ENCODE peak calls at places on chromosomes 16 and 17, in nine cellular contexts. One of them, this sample, is unnamed.

GRCh38 chr17:78696016-78696992 is 85.8 kb downstream of the CYTH1 start:
- DNase-seq in NCI-H1436: no peak
- DNase-seq in NCI-H1105: no peak
- DNase-seq in stimulated activated CD8-positive, alpha-beta memory T cell treated with anti-CD3 and anti-CD28 coated beads, Interleukin-4, amount 100 ng/mL, for 4 hours: no peak
- DNase-seq in activated effector memory CD4-positive, alpha-beta T cell treated with Interleukin-2 at 50 U/mL for 16 hours: no peak
- DNase-seq in pulmonary artery endothelial cell: no peak
- DNase-seq in GM12878: no peak
- DNase-seq in GM04504: no peak
- DNase-seq in HTR-8/SVneo: no peak
- DNase-seq in this sample: no peak

GRCh38 chr17:42744806-42745617 is at the start of gene EZH1:
- DNase-seq in NCI-H1436: peak
- DNase-seq in NCI-H1105: peak
- DNase-seq in stimulated activated CD8-positive, alpha-beta memory T cell treated with anti-CD3 and anti-CD28 coated beads, Interleukin-4, amount 100 ng/mL, for 4 hours: peak
- DNase-seq in activated effector memory CD4-positive, alpha-beta T cell treated with Interleukin-2 at 50 U/mL for 16 hours: peak
- DNase-seq in pulmonary artery endothelial cell: peak
- DNase-seq in GM12878: peak
- DNase-seq in GM04504: peak
- DNase-seq in HTR-8/SVneo: peak
- DNase-seq in this sample: peak

GRCh38 chr16:14337303-14338191 is 266.4 kb downstream of the MRTFB start:
- DNase-seq in NCI-H1436: no peak
- DNase-seq in NCI-H1105: no peak
- DNase-seq in stimulated activated CD8-positive, alpha-beta memory T cell treated with anti-CD3 and anti-CD28 coated beads, Interleukin-4, amount 100 ng/mL, for 4 hours: no peak
- DNase-seq in activated effector memory CD4-positive, alpha-beta T cell treated with Interleukin-2 at 50 U/mL for 16 hours: no peak
- DNase-seq in pulmonary artery endothelial cell: no peak
- DNase-seq in GM12878: no peak
- DNase-seq in GM04504: peak
- DNase-seq in HTR-8/SVneo: no peak
- DNase-seq in this sample: no peak

GRCh38 chr17:42192189-42193126 is 1.8 kb downstream of the GHDC start:
- DNase-seq in NCI-H1436: no peak
- DNase-seq in NCI-H1105: no peak
- DNase-seq in stimulated activated CD8-positive, alpha-beta memory T cell treated with anti-CD3 and anti-CD28 coated beads, Interleukin-4, amount 100 ng/mL, for 4 hours: no peak
- DNase-seq in activated effector memory CD4-positive, alpha-beta T cell treated with Interleukin-2 at 50 U/mL for 16 hours: no peak
- DNase-seq in pulmonary artery endothelial cell: no peak
- DNase-seq in GM12878: no peak
- DNase-seq in GM04504: no peak
- DNase-seq in HTR-8/SVneo: no peak
- DNase-seq in this sample: no peak

GRCh38 chr16:28499854-28500253 is 5.4 kb downstream of the APOBR start:
- DNase-seq in NCI-H1436: no peak
- DNase-seq in NCI-H1105: no peak
- DNase-seq in stimulated activated CD8-positive, alpha-beta memory T cell treated with anti-CD3 and anti-CD28 coated beads, Interleukin-4, amount 100 ng/mL, for 4 hours: no peak
- DNase-seq in activated effector memory CD4-positive, alpha-beta T cell treated with Interleukin-2 at 50 U/mL for 16 hours: no peak
- DNase-seq in pulmonary artery endothelial cell: no peak
- DNase-seq in GM12878: no peak
- DNase-seq in GM04504: no peak
- DNase-seq in HTR-8/SVneo: no peak
- DNase-seq in this sample: peak

GRCh38 chr17:41547921-41548843 is 20.1 kb upstream of the KRT19 start:
- DNase-seq in NCI-H1436: peak
- DNase-seq in NCI-H1105: no peak
- DNase-seq in stimulated activated CD8-positive, alpha-beta memory T cell treated with anti-CD3 and anti-CD28 coated beads, Interleukin-4, amount 100 ng/mL, for 4 hours: peak
- DNase-seq in activated effector memory CD4-positive, alpha-beta T cell treated with Interleukin-2 at 50 U/mL for 16 hours: peak
- DNase-seq in pulmonary artery endothelial cell: peak
- DNase-seq in GM12878: no peak
- DNase-seq in GM04504: peak
- DNase-seq in HTR-8/SVneo: peak
- DNase-seq in this sample: peak

GRCh38 chr17:65515959-65516948 is 45.2 kb downstream of the AXIN2 start:
- DNase-seq in NCI-H1436: peak
- DNase-seq in NCI-H1105: peak
- DNase-seq in stimulated activated CD8-positive, alpha-beta memory T cell treated with anti-CD3 and anti-CD28 coated beads, Interleukin-4, amount 100 ng/mL, for 4 hours: no peak
- DNase-seq in activated effector memory CD4-positive, alpha-beta T cell treated with Interleukin-2 at 50 U/mL for 16 hours: no peak
- DNase-seq in pulmonary artery endothelial cell: no peak
- DNase-seq in GM12878: no peak
- DNase-seq in GM04504: peak
- DNase-seq in HTR-8/SVneo: no peak
- DNase-seq in this sample: no peak

GRCh38 chr17:67659028-67659427 is 58.7 kb upstream of the NOL11 start:
- DNase-seq in NCI-H1436: no peak
- DNase-seq in NCI-H1105: no peak
- DNase-seq in stimulated activated CD8-positive, alpha-beta memory T cell treated with anti-CD3 and anti-CD28 coated beads, Interleukin-4, amount 100 ng/mL, for 4 hours: no peak
- DNase-seq in activated effector memory CD4-positive, alpha-beta T cell treated with Interleukin-2 at 50 U/mL for 16 hours: no peak
- DNase-seq in pulmonary artery endothelial cell: no peak
- DNase-seq in GM12878: no peak
- DNase-seq in GM04504: no peak
- DNase-seq in HTR-8/SVneo: no peak
- DNase-seq in this sample: no peak

GRCh38 chr17:16443390-16444257 is 28.3 kb downstream of the TRPV2 start:
- DNase-seq in NCI-H1436: no peak
- DNase-seq in NCI-H1105: no peak
- DNase-seq in stimulated activated CD8-positive, alpha-beta memory T cell treated with anti-CD3 and anti-CD28 coated beads, Interleukin-4, amount 100 ng/mL, for 4 hours: no peak
- DNase-seq in activated effector memory CD4-positive, alpha-beta T cell treated with Interleukin-2 at 50 U/mL for 16 hours: no peak
- DNase-seq in pulmonary artery endothelial cell: no peak
- DNase-seq in GM12878: no peak
- DNase-seq in GM04504: no peak
- DNase-seq in HTR-8/SVneo: no peak
- DNase-seq in this sample: no peak

GRCh38 chr17:39687101-39687545 is 734 bp downstream of the PGAP3 start:
- DNase-seq in NCI-H1436: no peak
- DNase-seq in NCI-H1105: no peak
- DNase-seq in stimulated activated CD8-positive, alpha-beta memory T cell treated with anti-CD3 and anti-CD28 coated beads, Interleukin-4, amount 100 ng/mL, for 4 hours: no peak
- DNase-seq in activated effector memory CD4-positive, alpha-beta T cell treated with Interleukin-2 at 50 U/mL for 16 hours: no peak
- DNase-seq in pulmonary artery endothelial cell: no peak
- DNase-seq in GM12878: no peak
- DNase-seq in GM04504: no peak
- DNase-seq in HTR-8/SVneo: no peak
- DNase-seq in this sample: no peak

GRCh38 chr17:48002208-48002919 is 31.5 kb downstream of the CDK5RAP3 start:
- DNase-seq in NCI-H1436: peak
- DNase-seq in NCI-H1105: no peak
- DNase-seq in stimulated activated CD8-positive, alpha-beta memory T cell treated with anti-CD3 and anti-CD28 coated beads, Interleukin-4, amount 100 ng/mL, for 4 hours: no peak
- DNase-seq in activated effector memory CD4-positive, alpha-beta T cell treated with Interleukin-2 at 50 U/mL for 16 hours: no peak
- DNase-seq in pulmonary artery endothelial cell: peak
- DNase-seq in GM12878: peak
- DNase-seq in GM04504: no peak
- DNase-seq in HTR-8/SVneo: peak
- DNase-seq in this sample: peak

GRCh38 chr16:87582221-87582965 is 19.9 kb upstream of the JPH3 start:
- DNase-seq in NCI-H1436: no peak
- DNase-seq in NCI-H1105: no peak
- DNase-seq in stimulated activated CD8-positive, alpha-beta memory T cell treated with anti-CD3 and anti-CD28 coated beads, Interleukin-4, amount 100 ng/mL, for 4 hours: no peak
- DNase-seq in activated effector memory CD4-positive, alpha-beta T cell treated with Interleukin-2 at 50 U/mL for 16 hours: no peak
- DNase-seq in pulmonary artery endothelial cell: no peak
- DNase-seq in GM12878: no peak
- DNase-seq in GM04504: peak
- DNase-seq in HTR-8/SVneo: peak
- DNase-seq in this sample: peak

GRCh38 chr17:32803544-32803943 is 73.4 kb downstream of the MYO1D start:
- DNase-seq in NCI-H1436: no peak
- DNase-seq in NCI-H1105: no peak
- DNase-seq in stimulated activated CD8-positive, alpha-beta memory T cell treated with anti-CD3 and anti-CD28 coated beads, Interleukin-4, amount 100 ng/mL, for 4 hours: no peak
- DNase-seq in activated effector memory CD4-positive, alpha-beta T cell treated with Interleukin-2 at 50 U/mL for 16 hours: no peak
- DNase-seq in pulmonary artery endothelial cell: peak
- DNase-seq in GM12878: no peak
- DNase-seq in GM04504: no peak
- DNase-seq in HTR-8/SVneo: no peak
- DNase-seq in this sample: no peak

GRCh38 chr17:72591500-72592241 is 470.9 kb downstream of the SOX9 start:
- DNase-seq in NCI-H1436: peak
- DNase-seq in NCI-H1105: peak
- DNase-seq in stimulated activated CD8-positive, alpha-beta memory T cell treated with anti-CD3 and anti-CD28 coated beads, Interleukin-4, amount 100 ng/mL, for 4 hours: no peak
- DNase-seq in activated effector memory CD4-positive, alpha-beta T cell treated with Interleukin-2 at 50 U/mL for 16 hours: no peak
- DNase-seq in pulmonary artery endothelial cell: no peak
- DNase-seq in GM12878: no peak
- DNase-seq in GM04504: no peak
- DNase-seq in HTR-8/SVneo: no peak
- DNase-seq in this sample: no peak

GRCh38 chr17:47686276-47686635 is 7.7 kb upstream of the TBKBP1 start:
- DNase-seq in NCI-H1436: no peak
- DNase-seq in NCI-H1105: no peak
- DNase-seq in stimulated activated CD8-positive, alpha-beta memory T cell treated with anti-CD3 and anti-CD28 coated beads, Interleukin-4, amount 100 ng/mL, for 4 hours: no peak
- DNase-seq in activated effector memory CD4-positive, alpha-beta T cell treated with Interleukin-2 at 50 U/mL for 16 hours: no peak
- DNase-seq in pulmonary artery endothelial cell: no peak
- DNase-seq in GM12878: no peak
- DNase-seq in GM04504: peak
- DNase-seq in HTR-8/SVneo: no peak
- DNase-seq in this sample: peak

GRCh38 chr17:39080416-39081179 is 70.8 kb downstream of the PLXDC1 start:
- DNase-seq in NCI-H1436: no peak
- DNase-seq in NCI-H1105: no peak
- DNase-seq in stimulated activated CD8-positive, alpha-beta memory T cell treated with anti-CD3 and anti-CD28 coated beads, Interleukin-4, amount 100 ng/mL, for 4 hours: no peak
- DNase-seq in activated effector memory CD4-positive, alpha-beta T cell treated with Interleukin-2 at 50 U/mL for 16 hours: no peak
- DNase-seq in pulmonary artery endothelial cell: no peak
- DNase-seq in GM12878: no peak
- DNase-seq in GM04504: peak
- DNase-seq in HTR-8/SVneo: no peak
- DNase-seq in this sample: no peak

GRCh38 chr16:67942200-67942509 is 1.8 kb downstream of the LCAT start:
- DNase-seq in NCI-H1436: no peak
- DNase-seq in NCI-H1105: no peak
- DNase-seq in stimulated activated CD8-positive, alpha-beta memory T cell treated with anti-CD3 and anti-CD28 coated beads, Interleukin-4, amount 100 ng/mL, for 4 hours: no peak
- DNase-seq in activated effector memory CD4-positive, alpha-beta T cell treated with Interleukin-2 at 50 U/mL for 16 hours: no peak
- DNase-seq in pulmonary artery endothelial cell: no peak
- DNase-seq in GM12878: no peak
- DNase-seq in GM04504: no peak
- DNase-seq in HTR-8/SVneo: peak
- DNase-seq in this sample: peak

GRCh38 chr16:61214780-61215179 is 821.5 kb downstream of the CDH8 start:
- DNase-seq in NCI-H1436: no peak
- DNase-seq in NCI-H1105: peak
- DNase-seq in stimulated activated CD8-positive, alpha-beta memory T cell treated with anti-CD3 and anti-CD28 coated beads, Interleukin-4, amount 100 ng/mL, for 4 hours: no peak
- DNase-seq in activated effector memory CD4-positive, alpha-beta T cell treated with Interleukin-2 at 50 U/mL for 16 hours: no peak
- DNase-seq in pulmonary artery endothelial cell: no peak
- DNase-seq in GM12878: no peak
- DNase-seq in GM04504: no peak
- DNase-seq in HTR-8/SVneo: no peak
- DNase-seq in this sample: no peak

GRCh38 chr17:7684856-7685532 is 2.3 kb downstream of the TP53 start:
- DNase-seq in NCI-H1436: no peak
- DNase-seq in NCI-H1105: no peak
- DNase-seq in stimulated activated CD8-positive, alpha-beta memory T cell treated with anti-CD3 and anti-CD28 coated beads, Interleukin-4, amount 100 ng/mL, for 4 hours: no peak
- DNase-seq in activated effector memory CD4-positive, alpha-beta T cell treated with Interleukin-2 at 50 U/mL for 16 hours: no peak
- DNase-seq in pulmonary artery endothelial cell: no peak
- DNase-seq in GM12878: no peak
- DNase-seq in GM04504: no peak
- DNase-seq in HTR-8/SVneo: no peak
- DNase-seq in this sample: no peak

GRCh38 chr17:77479817-77480508 is 339.2 kb downstream of the SEC14L1 start:
- DNase-seq in NCI-H1436: no peak
- DNase-seq in NCI-H1105: no peak
- DNase-seq in stimulated activated CD8-positive, alpha-beta memory T cell treated with anti-CD3 and anti-CD28 coated beads, Interleukin-4, amount 100 ng/mL, for 4 hours: no peak
- DNase-seq in activated effector memory CD4-positive, alpha-beta T cell treated with Interleukin-2 at 50 U/mL for 16 hours: no peak
- DNase-seq in pulmonary artery endothelial cell: no peak
- DNase-seq in GM12878: no peak
- DNase-seq in GM04504: no peak
- DNase-seq in HTR-8/SVneo: no peak
- DNase-seq in this sample: no peak

GRCh38 chr17:8892338-8892690 is 24.8 kb upstream of the PIK3R6 start:
- DNase-seq in NCI-H1436: no peak
- DNase-seq in NCI-H1105: no peak
- DNase-seq in stimulated activated CD8-positive, alpha-beta memory T cell treated with anti-CD3 and anti-CD28 coated beads, Interleukin-4, amount 100 ng/mL, for 4 hours: no peak
- DNase-seq in activated effector memory CD4-positive, alpha-beta T cell treated with Interleukin-2 at 50 U/mL for 16 hours: no peak
- DNase-seq in pulmonary artery endothelial cell: no peak
- DNase-seq in GM12878: peak
- DNase-seq in GM04504: no peak
- DNase-seq in HTR-8/SVneo: no peak
- DNase-seq in this sample: no peak

This sample was measured in PC-9.